ENCODE peak calls at places on chromosomes 12 and 14, in eight cellular contexts. One of them, this sample, is unnamed.

GRCh38 chr14:77498120-77498979 is at the start of gene ISM2:
- DNase-seq in kidney: peak; percentile 79
- DNase-seq in BJ: no peak
- DNase-seq in cardiac muscle cell: peak; percentile 72
- DNase-seq in IMR-90: peak; percentile 28
- DNase-seq in coronary artery: no peak
- DNase-seq in testis: peak; percentile 64
- DNase-seq in lower lobe of right lung: peak; percentile 51
- DNase-seq in this sample: no peak

GRCh38 chr12:108696111-108696995 is 35.0 kb downstream of the CORO1C start:
- DNase-seq in coronary artery: peak; percentile 77
- DNase-seq in IMR-90: peak; percentile 100
- DNase-seq in kidney: no peak
- DNase-seq in lower lobe of right lung: no peak
- DNase-seq in cardiac muscle cell: no peak
- DNase-seq in BJ: peak; percentile 57
- DNase-seq in testis: no peak
- DNase-seq in this sample: peak; percentile 61

GRCh38 chr12:3233813-3234212 is 156.6 kb downstream of the TSPAN9 start:
- DNase-seq in BJ: no peak
- DNase-seq in kidney: no peak
- DNase-seq in testis: no peak
- DNase-seq in cardiac muscle cell: no peak
- DNase-seq in lower lobe of right lung: no peak
- DNase-seq in coronary artery: no peak
- DNase-seq in IMR-90: no peak
- DNase-seq in this sample: no peak

GRCh38 chr12:130519-130918 is 64.0 kb downstream of the IQSEC3 start:
- DNase-seq in BJ: no peak
- DNase-seq in kidney: peak; percentile 68
- DNase-seq in coronary artery: no peak
- DNase-seq in cardiac muscle cell: no peak
- DNase-seq in testis: no peak
- DNase-seq in IMR-90: no peak
- DNase-seq in lower lobe of right lung: no peak
- DNase-seq in this sample: no peak

GRCh38 chr12:40253936-40254335 is 29.1 kb downstream of the LRRK2 start:
- DNase-seq in IMR-90: peak; percentile 58
- DNase-seq in testis: no peak
- DNase-seq in BJ: peak; percentile 18
- DNase-seq in cardiac muscle cell: no peak
- DNase-seq in kidney: no peak
- DNase-seq in lower lobe of right lung: no peak
- DNase-seq in coronary artery: no peak
- DNase-seq in this sample: no peak

GRCh38 chr12:23751641-23752040 is 197.8 kb downstream of the SOX5 start:
- DNase-seq in kidney: no peak
- DNase-seq in cardiac muscle cell: no peak
- DNase-seq in coronary artery: no peak
- DNase-seq in BJ: no peak
- DNase-seq in IMR-90: no peak
- DNase-seq in testis: no peak
- DNase-seq in lower lobe of right lung: no peak
- DNase-seq in this sample: no peak

GRCh38 chr14:93903342-93904184 is 23.6 kb upstream of the FAM181A start:
- DNase-seq in kidney: peak; percentile 68
- DNase-seq in lower lobe of right lung: no peak
- DNase-seq in cardiac muscle cell: peak; percentile 63
- DNase-seq in testis: peak; percentile 46
- DNase-seq in BJ: no peak
- DNase-seq in IMR-90: no peak
- DNase-seq in coronary artery: no peak
- DNase-seq in this sample: no peak

GRCh38 chr14:52119030-52119429 is 50.2 kb upstream of the NID2 start:
- DNase-seq in kidney: no peak
- DNase-seq in testis: peak; percentile 83
- DNase-seq in lower lobe of right lung: no peak
- DNase-seq in IMR-90: no peak
- DNase-seq in cardiac muscle cell: no peak
- DNase-seq in coronary artery: no peak
- DNase-seq in BJ: no peak
- DNase-seq in this sample: no peak

GRCh38 chr12:131698286-131698685 is 12.6 kb upstream of the SFSWAP start:
- DNase-seq in kidney: no peak
- DNase-seq in coronary artery: no peak
- DNase-seq in cardiac muscle cell: no peak
- DNase-seq in lower lobe of right lung: no peak
- DNase-seq in IMR-90: no peak
- DNase-seq in testis: no peak
- DNase-seq in BJ: no peak
- DNase-seq in this sample: no peak

GRCh38 chr12:20421338-20421890 is 53.1 kb downstream of the PDE3A start:
- DNase-seq in coronary artery: no peak
- DNase-seq in IMR-90: no peak
- DNase-seq in lower lobe of right lung: no peak
- DNase-seq in cardiac muscle cell: peak; percentile 36
- DNase-seq in testis: no peak
- DNase-seq in BJ: no peak
- DNase-seq in kidney: peak; percentile 32
- DNase-seq in this sample: no peak

GRCh38 chr12:102005256-102005655 is 56.5 kb downstream of the WASHC3 start:
- DNase-seq in lower lobe of right lung: no peak
- DNase-seq in kidney: no peak
- DNase-seq in BJ: no peak
- DNase-seq in IMR-90: no peak
- DNase-seq in coronary artery: no peak
- DNase-seq in testis: peak; percentile 33
- DNase-seq in cardiac muscle cell: no peak
- DNase-seq in this sample: no peak

GRCh38 chr12:94980577-94980976 is 22.9 kb downstream of the NDUFA12 start:
- DNase-seq in coronary artery: no peak
- DNase-seq in BJ: no peak
- DNase-seq in IMR-90: peak; percentile 42
- DNase-seq in lower lobe of right lung: no peak
- DNase-seq in testis: no peak
- DNase-seq in cardiac muscle cell: no peak
- DNase-seq in kidney: no peak
- DNase-seq in this sample: no peak

GRCh38 chr12:85509081-85509856 is 229.2 kb downstream of the ALX1 start:
- DNase-seq in IMR-90: no peak
- DNase-seq in cardiac muscle cell: no peak
- DNase-seq in BJ: no peak
- DNase-seq in kidney: no peak
- DNase-seq in lower lobe of right lung: no peak
- DNase-seq in testis: no peak
- DNase-seq in coronary artery: no peak
- DNase-seq in this sample: no peak

GRCh38 chr12:29743072-29743471 is 40.7 kb downstream of the TMTC1 start:
- DNase-seq in kidney: no peak
- DNase-seq in lower lobe of right lung: no peak
- DNase-seq in coronary artery: no peak
- DNase-seq in BJ: no peak
- DNase-seq in IMR-90: no peak
- DNase-seq in cardiac muscle cell: no peak
- DNase-seq in testis: no peak
- DNase-seq in this sample: no peak

GRCh38 chr12:46946137-46946536 is 120.3 kb upstream of the SLC38A4 start:
- DNase-seq in testis: no peak
- DNase-seq in BJ: no peak
- DNase-seq in cardiac muscle cell: no peak
- DNase-seq in lower lobe of right lung: no peak
- DNase-seq in IMR-90: peak; percentile 95
- DNase-seq in coronary artery: no peak
- DNase-seq in kidney: no peak
- DNase-seq in this sample: no peak

GRCh38 chr14:78897443-78897842 is 727.3 kb downstream of the NRXN3 start:
- DNase-seq in kidney: no peak
- DNase-seq in cardiac muscle cell: no peak
- DNase-seq in lower lobe of right lung: no peak
- DNase-seq in coronary artery: no peak
- DNase-seq in BJ: no peak
- DNase-seq in IMR-90: no peak
- DNase-seq in testis: no peak
- DNase-seq in this sample: no peak

GRCh38 chr14:78904094-78904493 is 733.9 kb downstream of the NRXN3 start:
- DNase-seq in coronary artery: no peak
- DNase-seq in IMR-90: no peak
- DNase-seq in lower lobe of right lung: no peak
- DNase-seq in BJ: no peak
- DNase-seq in testis: no peak
- DNase-seq in cardiac muscle cell: no peak
- DNase-seq in kidney: no peak
- DNase-seq in this sample: no peak

DNA sequence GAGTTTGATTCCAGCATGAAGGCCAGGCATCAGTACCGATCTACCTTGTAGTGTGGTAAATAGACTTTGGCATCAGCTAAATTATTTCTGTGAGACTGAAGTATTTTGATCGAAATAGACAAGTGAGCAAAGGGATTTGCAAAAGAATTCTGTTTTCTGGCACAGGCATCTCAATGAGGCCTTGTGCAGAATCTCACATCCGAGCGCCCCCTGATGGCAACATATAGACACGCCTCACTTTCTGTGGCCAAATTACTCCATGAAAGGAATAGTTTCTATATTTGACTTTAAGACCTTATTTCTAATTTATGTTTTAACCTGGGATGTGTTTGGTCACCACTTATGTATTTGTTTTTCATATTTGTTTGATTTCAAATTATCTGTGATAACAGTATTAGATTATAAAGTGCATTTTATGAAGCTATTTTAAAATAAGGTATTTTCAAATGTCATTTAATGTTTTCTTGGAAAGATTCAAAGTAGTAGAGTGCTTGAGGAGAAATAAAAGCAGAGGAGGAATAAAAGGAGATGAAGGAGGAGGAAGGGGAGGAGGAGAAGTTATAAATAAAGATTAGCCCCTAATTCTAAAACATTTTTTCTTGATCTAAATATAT is 731.9 kb downstream of the NRXN3 start:
- DNase-seq in testis: peak; percentile 69
- DNase-seq in coronary artery: no peak
- DNase-seq in BJ: no peak
- DNase-seq in IMR-90: peak; percentile 54
- DNase-seq in kidney: no peak
- DNase-seq in cardiac muscle cell: peak; percentile 74
- DNase-seq in lower lobe of right lung: no peak
- DNase-seq in this sample: peak; percentile 1
- TF ChIP-seq CTCF in testis: no peak
- TF ChIP-seq CTCF in coronary artery: no peak
- TF ChIP-seq CTCF in BJ: peak; percentile 73
- TF ChIP-seq CTCF in IMR-90: peak; percentile 65
- TF ChIP-seq CTCF in kidney: no peak
- TF ChIP-seq CTCF in cardiac muscle cell: peak; percentile 68
- TF ChIP-seq CTCF in lower lobe of right lung: peak; percentile 32
- TF ChIP-seq CTCF in this sample: peak; percentile 85

DNA sequence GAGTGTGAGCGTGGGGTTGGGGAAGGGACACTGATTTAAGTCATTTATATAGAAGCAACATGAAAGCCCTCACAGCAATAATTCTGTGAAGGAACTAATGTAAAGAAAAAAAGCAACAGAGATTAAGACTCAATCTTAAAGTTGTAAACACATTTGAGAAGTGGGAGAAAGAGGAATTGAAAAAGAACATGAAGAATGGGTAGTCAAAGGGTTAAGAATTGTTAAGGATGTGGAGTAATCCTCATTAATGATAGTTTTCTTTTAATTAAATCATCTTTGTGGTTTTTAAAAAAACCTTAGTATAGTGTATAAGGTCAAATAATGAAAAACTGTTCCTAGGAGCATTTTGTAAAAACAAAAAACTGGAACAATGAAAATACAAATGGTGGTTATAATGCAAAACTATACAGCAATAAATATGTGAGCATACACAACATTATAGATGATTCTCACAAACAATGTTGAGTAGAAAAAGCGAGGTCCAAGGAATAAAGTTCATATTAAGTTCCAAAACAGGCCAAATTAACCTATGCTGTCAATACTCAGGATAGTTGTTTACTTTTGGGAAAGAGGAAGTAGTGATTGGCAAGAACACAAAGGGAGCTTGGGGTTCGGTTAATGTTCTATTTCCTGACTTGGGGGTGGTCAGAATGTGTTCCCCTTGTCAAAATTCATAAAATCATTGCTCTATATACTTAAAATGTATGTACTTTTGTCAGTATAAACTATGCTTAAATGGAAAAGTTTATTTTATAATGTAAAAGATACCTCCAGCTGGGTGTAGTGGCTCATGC is 120.4 kb upstream of the ATF7IP start:
- DNase-seq in kidney: no peak
- DNase-seq in coronary artery: no peak
- DNase-seq in lower lobe of right lung: no peak
- DNase-seq in testis: no peak
- DNase-seq in cardiac muscle cell: no peak
- DNase-seq in BJ: no peak
- DNase-seq in IMR-90: no peak
- DNase-seq in this sample: no peak
- H3K4me3 ChIP-seq in kidney: no peak overlapping the region
- H3K4me3 ChIP-seq in coronary artery: no peak overlapping the region
- H3K4me3 ChIP-seq in lower lobe of right lung: no peak overlapping the region
- H3K4me3 ChIP-seq in testis: no peak overlapping the region
- H3K4me3 ChIP-seq in cardiac muscle cell: no peak overlapping the region
- H3K4me3 ChIP-seq in BJ: no peak overlapping the region
- H3K4me3 ChIP-seq in IMR-90: no peak overlapping the region
- H3K4me3 ChIP-seq in this sample: no peak overlapping the region

GRCh38 chr12:1544991-1545700 is 49.2 kb downstream of the FBXL14 start:
- DNase-seq in lower lobe of right lung: no peak
- DNase-seq in testis: no peak
- DNase-seq in cardiac muscle cell: no peak
- DNase-seq in IMR-90: peak; percentile 43
- DNase-seq in BJ: no peak
- DNase-seq in kidney: no peak
- DNase-seq in coronary artery: no peak
- DNase-seq in this sample: no peak
- TF ChIP-seq CTCF in lower lobe of right lung: peak; percentile 28
- TF ChIP-seq CTCF in testis: no peak
- TF ChIP-seq CTCF in cardiac muscle cell: peak; percentile 49
- TF ChIP-seq CTCF in IMR-90: peak; percentile 33
- TF ChIP-seq CTCF in BJ: peak; percentile 36
- TF ChIP-seq CTCF in kidney: no peak
- TF ChIP-seq CTCF in coronary artery: no peak
- TF ChIP-seq CTCF in this sample: peak; percentile 46

DNA sequence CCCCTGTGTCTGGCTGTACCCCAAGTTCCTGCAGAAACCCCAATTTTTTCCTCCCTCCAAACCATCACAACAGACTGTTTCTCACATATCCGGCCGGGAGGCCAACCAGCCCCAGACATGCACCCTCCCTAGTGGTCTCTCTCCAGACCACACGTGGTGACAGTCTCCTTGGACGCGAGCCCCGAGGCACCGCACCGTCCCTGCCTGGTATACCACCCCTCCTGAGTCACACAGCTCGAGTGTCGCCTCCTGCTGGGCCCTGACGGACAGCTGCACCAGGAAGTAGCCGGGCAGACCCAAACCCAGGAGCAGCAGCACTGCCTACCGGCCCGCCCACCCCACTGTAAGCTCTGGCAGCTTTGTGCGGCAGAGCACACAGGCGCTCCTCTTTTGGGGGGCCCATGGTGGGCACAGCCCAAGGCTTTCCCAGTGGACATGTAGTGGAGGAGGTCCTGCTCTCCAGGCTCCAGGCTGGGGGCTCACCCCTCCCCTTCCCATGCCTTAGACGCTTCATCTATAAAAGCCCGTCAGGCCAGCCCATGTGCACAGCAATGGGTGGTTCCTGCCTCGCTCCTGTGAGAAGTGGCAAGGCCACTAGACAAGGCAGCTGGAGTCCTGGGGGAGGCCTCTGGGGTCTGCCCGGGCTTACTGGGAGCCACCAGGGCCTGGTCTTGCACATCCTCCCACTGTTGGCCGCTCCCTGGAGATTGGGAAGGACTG is 97.5 kb downstream of the RFLNA start:
- DNase-seq in kidney: peak; percentile 83
- DNase-seq in IMR-90: peak; percentile 45
- DNase-seq in coronary artery: no peak
- DNase-seq in lower lobe of right lung: peak; percentile 71
- DNase-seq in BJ: no peak
- DNase-seq in cardiac muscle cell: peak; percentile 24
- DNase-seq in testis: no peak
- DNase-seq in this sample: no peak
- H3K4me3 ChIP-seq in kidney: no peak overlapping the region
- H3K4me3 ChIP-seq in IMR-90: no peak overlapping the region
- H3K4me3 ChIP-seq in coronary artery: no peak overlapping the region
- H3K4me3 ChIP-seq in lower lobe of right lung: no peak overlapping the region
- H3K4me3 ChIP-seq in BJ: no peak overlapping the region
- H3K4me3 ChIP-seq in cardiac muscle cell: no peak overlapping the region
- H3K4me3 ChIP-seq in testis: no peak overlapping the region
- H3K4me3 ChIP-seq in this sample: no peak overlapping the region

This sample was measured in epithelial cell of proximal tubule.